ENCODE peak calls at places on chromosomes 12 and 14, in ten cellular contexts. R, M, P, B, N, J, K, Z, Q and I are unnamed samples.

GRCh38 chr12:27810756-27811155 is 30.7 kb upstream of the MANSC4 start:
- DNase-seq in R (no peak), M (no peak), P (no peak), B (no peak), N (no peak), J (no peak), K (no peak), Z (no peak), Q (no peak), I (no peak)

GRCh38 chr14:81447018-81447770 is 47.1 kb upstream of the STON2 start:
- DNase-seq in R (no peak), M (no peak), P (no peak), B (no peak), N (no peak), J (no peak), K (no peak), Z (no peak), Q (no peak), I (no peak)

GRCh38 chr14:75340921-75341320 is 62.3 kb downstream of the FOS start:
- DNase-seq in R (no peak), M (peak; percentile 70), P (peak; percentile 49), B (peak; percentile 29), N (no peak), J (no peak), K (no peak), Z (no peak), Q (no peak), I (peak; percentile 22)

GRCh38 chr12:51320695-51321320 is 3.2 kb downstream of the BIN2 start:
- DNase-seq in R (no peak), M (no peak), P (no peak), B (no peak), N (no peak), J (no peak), K (peak; percentile 8), Z (no peak), Q (no peak), I (no peak)

GRCh38 chr12:49674318-49674985 is 32.8 kb downstream of the FMNL3 start:
- DNase-seq in R (no peak), M (no peak), P (no peak), B (no peak), N (no peak), J (no peak), K (no peak), Z (no peak), Q (no peak), I (no peak)

GRCh38 chr12:76643438-76643837 is 83.9 kb upstream of the OSBPL8 start:
- DNase-seq in R (no peak), M (no peak), P (no peak), B (no peak), N (no peak), J (no peak), K (no peak), Z (peak; percentile 37), Q (no peak), I (no peak)

GRCh38 chr12:71567562-71567961 is 96.1 kb downstream of the ZFC3H1 start:
- DNase-seq in R (no peak), M (no peak), P (no peak), B (no peak), N (no peak), J (no peak), K (no peak), Z (no peak), Q (no peak), I (no peak)

GRCh38 chr12:124428136-124428791 is 133.4 kb downstream of the RFLNA start:
- DNase-seq in R (no peak), M (no peak), P (no peak), B (peak; percentile 44), N (no peak), J (peak; percentile 40), K (no peak), Z (peak; percentile 26), Q (no peak), I (no peak)

GRCh38 chr12:28023156-28023887 is 50.8 kb upstream of the PTHLH start:
- DNase-seq in R (no peak), M (no peak), P (no peak), B (no peak), N (peak; percentile 40), J (no peak), K (no peak), Z (peak; percentile 89), Q (peak; percentile 64), I (no peak)

GRCh38 chr12:126668961-126669360 is 1598.0 kb upstream of the TMEM132C start:
- DNase-seq in R (no peak), M (no peak), P (no peak), B (no peak), N (no peak), J (no peak), K (no peak), Z (no peak), Q (no peak), I (no peak)

GRCh38 chr12:108630481-108631207 is 3.0 kb downstream of the SELPLG start:
- DNase-seq in R (no peak), M (no peak), P (no peak), B (no peak), N (no peak), J (no peak), K (no peak), Z (no peak), Q (no peak), I (no peak)

GRCh38 chr12:125155366-125155765 is 90.1 kb downstream of the AACS start:
- DNase-seq in R (no peak), M (no peak), P (no peak), B (no peak), N (no peak), J (no peak), K (no peak), Z (no peak), Q (no peak), I (no peak)

GRCh38 chr14:32078794-32079663 is 1.9 kb downstream of the ARHGAP5 start:
- DNase-seq in R (no peak), M (no peak), P (no peak), B (no peak), N (no peak), J (no peak), K (no peak), Z (no peak), Q (no peak), I (no peak)